ENCODE peak calls at places on chromosome 12, in four cellular contexts. One of them, this sample, is unnamed.

GRCh38 chr12:123960856-123961255 is 11.8 kb downstream of the CCDC92 start:
- DNase-seq in SK-N-SH: no peak
- DNase-seq in HepG2: no peak
- DNase-seq in GM12878: no peak
- DNase-seq in this sample: no peak

GRCh38 chr12:127146991-127147718 is 1119.8 kb upstream of the TMEM132C start:
- DNase-seq in GM12878: no peak
- DNase-seq in SK-N-SH: no peak
- DNase-seq in HepG2: no peak
- DNase-seq in this sample: no peak

GRCh38 chr12:14665354-14666348 is 30.7 kb downstream of the GUCY2C start:
- DNase-seq in HepG2: no peak
- DNase-seq in SK-N-SH: no peak
- DNase-seq in GM12878: no peak
- DNase-seq in this sample: peak; percentile 9

GRCh38 chr12:102643871-102644551 is 163.6 kb upstream of the IGF1 start:
- DNase-seq in GM12878: no peak
- DNase-seq in SK-N-SH: no peak
- DNase-seq in HepG2: no peak
- DNase-seq in this sample: no peak

GRCh38 chr12:124721501-124722154 is 142.0 kb downstream of the SCARB1 start:
- DNase-seq in GM12878: no peak
- DNase-seq in SK-N-SH: no peak
- DNase-seq in HepG2: no peak
- DNase-seq in this sample: no peak

GRCh38 chr12:54030889-54031860 is 1.7 kb upstream of the HOXC5 start:
- DNase-seq in HepG2: no peak
- DNase-seq in SK-N-SH: no peak
- DNase-seq in GM12878: no peak
- DNase-seq in this sample: no peak

GRCh38 chr12:21831671-21832357 is 57.3 kb upstream of the KCNJ8 start:
- DNase-seq in HepG2: no peak
- DNase-seq in SK-N-SH: no peak
- DNase-seq in GM12878: no peak
- DNase-seq in this sample: no peak

GRCh38 chr12:59194794-59195193 is 274.5 kb upstream of the LRIG3 start:
- DNase-seq in GM12878: no peak
- DNase-seq in SK-N-SH: no peak
- DNase-seq in HepG2: no peak
- DNase-seq in this sample: peak; percentile 19

GRCh38 chr12:63989301-63989845 is 144.9 kb downstream of the SRGAP1 start:
- DNase-seq in HepG2: peak; percentile 55
- DNase-seq in GM12878: no peak
- DNase-seq in SK-N-SH: no peak
- DNase-seq in this sample: no peak

DNA sequence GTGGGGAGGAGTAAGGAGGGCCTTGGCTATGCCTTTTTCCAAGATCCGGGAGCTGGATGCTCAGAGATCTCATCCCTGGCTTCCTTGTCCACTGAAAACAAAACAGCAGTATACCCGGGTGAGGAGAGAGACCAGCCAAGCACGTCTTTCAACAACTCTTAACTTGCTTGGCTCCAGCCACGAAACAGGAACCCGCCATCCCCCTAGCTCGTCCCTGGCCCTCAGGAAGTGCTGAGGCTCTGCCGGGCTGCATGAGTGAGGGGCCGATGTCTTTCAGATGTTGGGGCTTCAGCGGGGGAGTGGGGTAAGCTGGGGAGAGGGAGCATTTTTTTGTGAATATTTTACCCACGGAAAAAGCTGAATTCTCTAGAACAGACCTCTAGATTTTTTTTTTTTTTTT is 231.1 kb downstream of the CACNA1C start:
- DNase-seq in HepG2: no peak
- DNase-seq in SK-N-SH: no peak
- DNase-seq in GM12878: no peak
- DNase-seq in this sample: no peak
- TF ChIP-seq TCF12 in HepG2: no peak
- TF ChIP-seq TCF12 in SK-N-SH: no peak
- TF ChIP-seq TCF12 in GM12878: no peak
- TF ChIP-seq TCF12 in this sample: no peak

GRCh38 chr12:34346372-34347034 is 324.2 kb downstream of the ALG10 start:
- DNase-seq in GM12878: no peak
- DNase-seq in SK-N-SH: no peak
- DNase-seq in HepG2: no peak
- DNase-seq in this sample: no peak
- TF ChIP-seq TCF12 in GM12878: no peak
- TF ChIP-seq TCF12 in SK-N-SH: no peak
- TF ChIP-seq TCF12 in HepG2: no peak
- TF ChIP-seq TCF12 in this sample: no peak

GRCh38 chr12:34033628-34034296 is 11.5 kb downstream of the ALG10 start:
- DNase-seq in HepG2: peak; percentile 12
- DNase-seq in GM12878: no peak
- DNase-seq in SK-N-SH: peak; percentile 4
- DNase-seq in this sample: no peak
- TF ChIP-seq TCF12 in HepG2: no peak
- TF ChIP-seq TCF12 in GM12878: no peak
- TF ChIP-seq TCF12 in SK-N-SH: no peak
- TF ChIP-seq TCF12 in this sample: no peak

GRCh38 chr12:106782619-106783018 is 8.1 kb downstream of the RIC8B start:
- DNase-seq in SK-N-SH: no peak
- DNase-seq in HepG2: no peak
- DNase-seq in GM12878: no peak
- DNase-seq in this sample: no peak

GRCh38 chr12:106774808-106775524 is 484 bp downstream of the RIC8B start:
- DNase-seq in GM12878: no peak
- DNase-seq in SK-N-SH: peak; percentile 74
- DNase-seq in HepG2: no peak
- DNase-seq in this sample: no peak

GRCh38 chr12:106776897-106777296 is 2.4 kb downstream of the RIC8B start:
- DNase-seq in HepG2: no peak
- DNase-seq in GM12878: no peak
- DNase-seq in SK-N-SH: no peak
- DNase-seq in this sample: no peak

GRCh38 chr12:106783515-106783914 is 9.0 kb downstream of the RIC8B start:
- DNase-seq in SK-N-SH: no peak
- DNase-seq in GM12878: no peak
- DNase-seq in HepG2: no peak
- DNase-seq in this sample: no peak

DNA sequence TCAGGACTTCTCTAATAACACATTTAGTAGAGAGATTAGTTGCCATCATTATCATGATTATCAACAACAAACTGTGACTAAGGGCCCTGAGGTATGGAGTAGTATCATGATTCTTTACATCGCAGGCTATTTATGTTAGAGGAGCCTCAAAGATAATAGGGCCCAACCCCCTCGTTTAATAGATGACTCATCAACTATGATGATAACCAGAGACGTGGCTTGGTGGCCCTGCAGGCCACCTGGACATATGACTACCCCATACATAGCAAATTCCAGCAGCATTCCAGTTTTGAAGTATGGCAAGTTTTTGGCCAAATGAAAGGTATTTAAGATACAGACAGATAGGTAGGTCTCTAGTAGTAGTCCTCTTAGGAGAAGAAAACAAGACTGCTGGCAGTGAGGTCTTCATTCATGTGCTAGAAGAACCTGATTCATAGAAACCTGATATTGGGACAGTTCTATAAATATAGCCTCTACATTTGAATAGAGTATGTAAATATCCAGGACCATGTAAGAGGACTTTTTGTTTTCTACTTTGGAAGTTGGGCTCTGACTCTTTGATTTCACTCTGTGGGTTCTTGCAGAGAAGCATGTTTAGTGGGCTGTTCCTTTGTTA is 5.6 kb downstream of the RIC8B start:
- DNase-seq in GM12878: no peak
- DNase-seq in SK-N-SH: peak; percentile 42
- DNase-seq in HepG2: no peak
- DNase-seq in this sample: no peak
- TF ChIP-seq TCF12 in GM12878: no peak
- TF ChIP-seq TCF12 in SK-N-SH: peak; percentile 94
- TF ChIP-seq TCF12 in HepG2: no peak
- TF ChIP-seq TCF12 in this sample: no peak

GRCh38 chr12:17928708-17929366 is 161.2 kb downstream of the RERGL start:
- DNase-seq in HepG2: peak; percentile 57
- DNase-seq in SK-N-SH: no peak
- DNase-seq in GM12878: no peak
- DNase-seq in this sample: peak; percentile 2
- TF ChIP-seq TCF12 in HepG2: no peak
- TF ChIP-seq TCF12 in SK-N-SH: no peak
- TF ChIP-seq TCF12 in GM12878: no peak
- TF ChIP-seq TCF12 in this sample: no peak

GRCh38 chr12:527241-527640 is 67.5 kb downstream of the B4GALNT3 start:
- DNase-seq in SK-N-SH: no peak
- DNase-seq in HepG2: no peak
- DNase-seq in GM12878: no peak
- DNase-seq in this sample: no peak
- TF ChIP-seq TCF12 in SK-N-SH: no peak
- TF ChIP-seq TCF12 in HepG2: no peak
- TF ChIP-seq TCF12 in GM12878: no peak
- TF ChIP-seq TCF12 in this sample: no peak

GRCh38 chr12:130933269-130933995 is 20.3 kb upstream of the ADGRD1 start:
- DNase-seq in SK-N-SH: no peak
- DNase-seq in GM12878: no peak
- DNase-seq in HepG2: no peak
- DNase-seq in this sample: no peak
- TF ChIP-seq TCF12 in SK-N-SH: no peak
- TF ChIP-seq TCF12 in GM12878: no peak
- TF ChIP-seq TCF12 in HepG2: no peak
- TF ChIP-seq TCF12 in this sample: no peak

This sample was measured in H1.